ENCODE peak calls at places on chromosomes 5 and 9, in nine cellular contexts. V, M, H, I, Q, O, Z, J and G are unnamed samples.

GRCh38 chr5:78795757-78796156 is 147.2 kb upstream of the LHFPL2 start:
- DNase-seq in Z (no peak), Q (peak), J (no peak), H (peak), M (no peak), O (no peak), I (no peak), V (no peak), G (no peak)

GRCh38 chr5:176625966-176626875 is 4.1 kb downstream of the SNCB start:
- DNase-seq in Z (no peak), Q (no peak), J (no peak), V (no peak), O (no peak), M (no peak), H (no peak), I (peak), G (no peak)

GRCh38 chr5:97726106-97726505 is 543.1 kb upstream of the RIOK2 start:
- DNase-seq in J (no peak), I (no peak), O (no peak), H (no peak), Q (no peak), V (no peak), M (no peak), Z (no peak), G (no peak)

GRCh38 chr9:26800322-26800721 is 92.3 kb downstream of the CAAP1 start:
- DNase-seq in Z (no peak), I (no peak), O (no peak), Q (no peak), H (no peak), V (no peak), M (no peak), J (no peak), G (no peak)

GRCh38 chr5:31692561-31693221 is 53.8 kb downstream of the PDZD2 start:
- DNase-seq in I (no peak), O (no peak), H (no peak), Q (no peak), M (no peak), Z (peak), V (no peak), J (no peak), G (no peak)

GRCh38 chr5:128378196-128378595 is 159.8 kb downstream of the FBN2 start:
- DNase-seq in Q (no peak), V (no peak), Z (no peak), I (no peak), J (no peak), O (no peak), M (no peak), H (peak), G (peak)

GRCh38 chr9:76686756-76687155 is 77.5 kb upstream of the PCA3 start:
- DNase-seq in H (no peak), Z (no peak), M (no peak), V (no peak), I (no peak), O (no peak), Q (no peak), J (no peak), G (no peak)

GRCh38 chr9:137107312-137107921 is 7.1 kb downstream of the DPP7 start:
- DNase-seq in M (no peak), J (no peak), Q (no peak), Z (peak), V (no peak), I (no peak), O (no peak), H (no peak), G (no peak)

GRCh38 chr9:125468646-125469045 is 207.0 kb downstream of the GAPVD1 start:
- DNase-seq in O (no peak), I (no peak), Q (no peak), V (no peak), Z (no peak), M (no peak), H (no peak), J (no peak), G (no peak)

DNA sequence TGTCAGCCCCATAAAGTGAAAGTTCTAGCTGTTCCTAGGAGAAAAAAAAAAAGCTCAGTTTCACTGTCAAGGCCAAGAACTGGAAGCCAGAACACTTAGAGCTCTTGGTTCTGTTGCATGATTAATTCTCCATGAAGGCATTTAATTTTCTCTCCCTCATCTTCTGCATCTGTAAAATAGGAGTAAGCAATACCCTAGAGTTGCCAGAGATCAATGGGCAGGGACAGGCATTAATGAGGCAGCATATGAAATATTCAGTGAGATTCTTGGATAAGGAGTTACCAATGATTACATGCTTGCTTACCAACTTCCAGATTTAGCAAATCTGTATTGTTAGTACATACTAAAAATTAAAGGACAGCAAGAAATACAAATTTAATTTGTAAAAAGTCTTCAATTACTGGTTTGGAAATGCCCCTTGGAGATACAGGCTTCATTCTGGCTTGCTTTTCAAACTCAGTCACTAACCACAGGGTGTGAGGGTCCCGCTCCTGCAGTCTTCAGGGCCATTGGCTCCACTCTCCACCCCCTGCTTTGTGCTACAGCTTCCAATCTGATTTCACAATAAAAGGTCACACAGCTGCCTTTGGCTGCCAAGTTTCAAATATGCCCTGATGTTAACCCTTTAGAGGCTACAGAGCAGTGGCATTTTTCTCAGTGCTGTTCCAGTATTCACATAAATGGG is 624.6 kb downstream of the BNC2 start:
- DNase-seq in Q (no peak), M (no peak), O (peak), J (no peak), H (no peak), I (no peak), Z (no peak), V (no peak), G (no peak)
- H3K4me3 ChIP-seq in Q (no peak), M (no peak), O (no peak), J (no peak), H (no peak), I (no peak), Z (no peak), V (no peak), G (no peak)

GRCh38 chr9:111696796-111697195 is 35.4 kb downstream of the GNG10 start:
- DNase-seq in V (no peak), Q (no peak), J (no peak), O (no peak), Z (no peak), H (no peak), M (no peak), I (no peak), G (no peak)

DNA sequence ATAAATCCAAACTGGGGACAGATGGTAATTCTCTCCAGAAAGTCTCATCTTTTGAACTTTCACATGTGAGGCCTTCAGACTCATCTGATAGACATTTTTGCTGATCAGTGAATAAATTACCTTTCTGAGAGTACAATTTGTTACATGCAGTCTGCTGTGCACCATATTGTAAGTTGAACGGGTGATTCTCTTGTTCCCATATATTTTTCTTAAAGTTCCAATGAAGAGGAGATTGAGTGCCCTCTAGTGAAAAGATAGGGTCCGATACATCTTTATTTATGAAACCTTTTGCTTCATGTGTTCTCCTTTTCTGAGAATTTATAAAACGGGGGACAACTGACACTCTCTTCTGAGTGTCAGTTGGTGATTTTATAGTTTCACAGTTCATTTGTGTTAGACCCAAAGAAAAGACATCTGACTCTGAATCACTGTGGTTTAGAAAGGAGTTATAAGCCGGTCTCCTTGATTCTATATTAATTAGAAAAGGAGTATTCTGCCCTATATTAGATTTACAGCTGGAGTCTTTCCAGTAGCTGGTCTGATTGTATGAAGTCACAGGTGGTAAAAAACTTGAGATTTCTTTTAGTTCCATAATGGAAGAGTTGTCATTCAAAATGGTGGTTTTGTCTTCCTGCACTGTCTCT is 30.4 kb downstream of the GNG10 start:
- DNase-seq in H (peak), V (peak), J (no peak), Q (peak), Z (no peak), I (no peak), M (no peak), O (no peak), G (no peak)
- TF ChIP-seq CTCF in H (peak), V (peak), J (no peak), Q (peak), Z (no peak), I (peak), M (peak), O (peak), G (peak)

GRCh38 chr5:159331099-159331973 is 1.0 kb upstream of the IL12B start:
- DNase-seq in Q (peak), V (no peak), Z (peak), J (peak), I (peak), M (peak), O (peak), H (peak), G (no peak)
- H3K4me3 ChIP-seq in Q (peak), V (peak), Z (peak), J (no peak), I (peak), M (peak), O (peak), H (peak), G (peak)

GRCh38 chr5:178074266-178074952 is 38.9 kb upstream of the N4BP3 start:
- DNase-seq in J (no peak), V (peak), I (no peak), Q (no peak), O (no peak), Z (no peak), M (peak), H (peak), G (no peak)
- TF ChIP-seq CTCF in J (no peak), V (peak), I (no peak), Q (no peak), O (no peak), Z (no peak), M (peak), H (peak), G (peak)

GRCh38 chr9:131346559-131346958 is 47.3 kb upstream of the PRRC2B start:
- DNase-seq in V (no peak), H (no peak), M (no peak), O (no peak), Z (no peak), I (no peak), J (peak), Q (no peak), G (no peak)

GRCh38 chr9:131348631-131349521 is 45.0 kb upstream of the PRRC2B start:
- DNase-seq in M (no peak), I (no peak), Q (no peak), V (no peak), H (no peak), Z (no peak), J (peak), O (no peak), G (no peak)

GRCh38 chr9:131347376-131348020 is 46.4 kb upstream of the PRRC2B start:
- DNase-seq in J (peak), H (no peak), Z (no peak), M (peak), O (peak), V (no peak), Q (no peak), I (no peak), G (no peak)

GRCh38 chr9:131349522-131349880 is 44.4 kb upstream of the PRRC2B start:
- DNase-seq in Q (no peak), V (no peak), H (no peak), J (no peak), O (no peak), I (no peak), Z (no peak), M (no peak), G (no peak)

DNA sequence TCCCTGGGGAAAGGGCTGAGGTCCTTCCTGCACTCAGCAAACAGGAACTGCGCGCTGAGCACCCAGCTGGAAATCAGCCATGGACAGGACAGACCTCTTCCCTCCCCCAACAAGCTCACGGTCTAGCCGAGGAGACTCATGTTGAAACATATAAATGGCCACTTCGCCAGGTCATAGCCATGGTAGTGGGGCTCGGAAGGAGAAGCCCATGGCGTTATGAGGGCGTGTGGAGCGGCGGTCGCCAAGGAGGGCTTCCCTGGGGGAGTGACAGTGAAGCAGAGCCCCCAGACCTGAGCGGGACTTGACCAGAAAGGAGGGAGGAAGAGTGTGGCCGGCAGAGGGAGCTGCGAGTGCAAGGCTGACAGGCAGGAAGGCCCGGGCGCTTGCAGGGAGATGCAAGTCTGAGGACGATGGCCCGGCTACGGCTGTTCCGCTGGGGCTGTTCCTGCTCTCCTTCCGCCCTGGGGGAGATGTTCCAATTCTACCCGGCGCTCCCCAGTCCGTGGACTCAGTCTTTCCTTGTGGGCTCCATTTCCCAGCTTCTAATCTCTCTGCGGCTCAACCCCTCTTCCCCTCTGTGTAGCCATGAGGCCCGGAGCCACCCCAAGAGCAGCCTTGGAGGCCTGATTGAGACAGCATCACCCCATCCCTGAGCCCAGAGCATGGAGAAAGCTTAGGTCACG is 43.9 kb upstream of the PRRC2B start:
- DNase-seq in Q (peak), V (peak), J (peak), O (peak), M (peak), Z (peak), H (peak), I (peak), G (peak)
- H3K4me3 ChIP-seq in Q (peak), V (peak), J (no peak), O (peak), M (peak), Z (peak), H (peak), I (no peak), G (peak)

GRCh38 chr9:37180138-37180537 is 59.8 kb downstream of the ZCCHC7 start:
- DNase-seq in Q (no peak), H (no peak), V (no peak), J (no peak), M (no peak), O (no peak), I (no peak), Z (no peak), G (no peak)
- TF ChIP-seq CTCF in Q (no peak), H (no peak), V (no peak), J (no peak), M (no peak), O (no peak), I (no peak), Z (no peak), G (no peak)

GRCh38 chr9:86062845-86063693 is 36.3 kb downstream of the GOLM1 start:
- DNase-seq in Q (no peak), O (no peak), J (no peak), V (no peak), M (no peak), H (no peak), I (peak), Z (no peak), G (no peak)
- H3K4me3 ChIP-seq in Q (no peak), O (no peak), J (no peak), V (no peak), M (no peak), H (no peak), I (no peak), Z (no peak), G (no peak)

GRCh38 chr5:163478126-163478981 is 17.9 kb downstream of the HMMR start:
- DNase-seq in V (no peak), I (no peak), H (no peak), O (no peak), Z (no peak), Q (peak), M (no peak), J (no peak), G (no peak)

GRCh38 chr5:163478982-163479271 is 18.5 kb downstream of the HMMR start:
- DNase-seq in M (no peak), I (no peak), Z (no peak), H (no peak), V (no peak), Q (no peak), J (no peak), O (no peak), G (no peak)

GRCh38 chr5:163475416-163475815 is 15.0 kb downstream of the HMMR start:
- DNase-seq in J (no peak), V (no peak), Z (no peak), O (no peak), Q (no peak), I (no peak), M (no peak), H (no peak), G (no peak)

GRCh38 chr5:163473613-163474243 is 13.3 kb downstream of the HMMR start:
- DNase-seq in H (peak), M (no peak), J (no peak), V (no peak), Q (peak), Z (no peak), O (no peak), I (no peak), G (no peak)
- TF ChIP-seq CTCF in H (peak), M (no peak), J (no peak), V (no peak), Q (peak), Z (peak), O (peak), I (no peak), G (peak)

GRCh38 chr5:1883120-1883924 is 597 bp upstream of the IRX4 start:
- DNase-seq in M (peak), H (no peak), O (no peak), J (no peak), I (no peak), Z (no peak), V (no peak), Q (no peak), G (no peak)
- H3K4me3 ChIP-seq in M (no peak), H (no peak), O (peak), J (no peak), I (no peak), Z (peak), V (no peak), Q (no peak), G (no peak)

DNA sequence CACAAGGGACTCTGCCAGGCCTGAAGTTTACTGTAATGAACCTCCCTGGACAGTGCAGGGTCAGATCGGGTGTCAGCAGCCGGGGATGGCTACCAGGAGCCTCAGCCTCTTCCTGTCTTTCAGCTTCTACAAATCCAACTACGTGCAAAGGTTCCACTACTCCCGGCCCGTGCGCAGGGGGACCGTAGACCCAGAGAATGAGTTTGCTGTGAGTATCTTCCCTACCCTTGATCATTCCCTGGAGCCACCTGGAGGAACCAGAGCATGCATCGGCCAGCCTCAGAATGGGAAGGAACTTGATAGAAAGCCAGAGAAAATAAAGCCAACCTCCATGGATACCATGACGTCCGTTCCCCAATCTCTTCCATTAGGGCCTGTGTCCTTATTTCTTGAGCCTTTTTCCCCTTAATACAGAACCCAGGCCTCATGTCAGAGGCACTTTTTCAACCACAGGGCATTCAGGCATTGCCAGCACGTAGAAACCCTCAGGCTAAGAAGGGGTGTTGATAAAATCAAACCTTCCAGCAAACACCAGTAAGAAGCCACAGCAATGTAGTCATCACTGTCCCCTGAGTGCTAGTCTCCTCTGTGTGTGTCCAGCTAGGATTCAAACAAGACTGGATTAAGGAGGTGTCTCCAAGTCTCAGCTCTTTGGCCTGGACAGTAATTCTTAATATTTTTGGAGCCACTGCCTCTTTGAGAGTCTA is 49.0 kb upstream of the FOXI1 start:
- DNase-seq in Z (no peak), M (no peak), V (no peak), Q (no peak), I (no peak), J (peak), H (no peak), O (no peak), G (no peak)
- TF ChIP-seq CTCF in Z (no peak), M (no peak), V (no peak), Q (no peak), I (no peak), J (no peak), H (no peak), O (no peak), G (no peak)